ENCODE peak calls at places on chromosome X, in four cellular contexts. One of them, this sample, is unnamed. For H3K9me3, the result is how much of the 10 kb centered on the place peaks cover.

GRCh38 chrX:139112432-139112831 is 400.9 kb upstream of the FGF13 start:
- DNase-seq in thoracic aorta: no peak
- DNase-seq in fibroblast of lung: peak
- DNase-seq in transverse colon: no peak
- DNase-seq in this sample: no peak

GRCh38 chrX:103453655-103454054 is 65.6 kb downstream of the RAB40A start:
- DNase-seq in thoracic aorta: no peak
- DNase-seq in transverse colon: no peak
- DNase-seq in fibroblast of lung: peak
- DNase-seq in this sample: no peak

GRCh38 chrX:70219938-70220764 is 14.3 kb upstream of the AWAT1 start:
- DNase-seq in transverse colon: peak
- DNase-seq in fibroblast of lung: peak
- DNase-seq in thoracic aorta: no peak
- DNase-seq in this sample: peak

GRCh38 chrX:68508799-68509198 is 9.9 kb downstream of the YIPF6 start:
- DNase-seq in transverse colon: no peak
- DNase-seq in fibroblast of lung: no peak
- DNase-seq in thoracic aorta: no peak
- DNase-seq in this sample: no peak

GRCh38 chrX:3142259-3143042 is 101.2 kb downstream of the ARSF start:
- DNase-seq in transverse colon: no peak
- DNase-seq in thoracic aorta: no peak
- DNase-seq in fibroblast of lung: no peak
- DNase-seq in this sample: no peak

GRCh38 chrX:123590842-123591491 is 141.9 kb downstream of the THOC2 start:
- DNase-seq in fibroblast of lung: peak
- DNase-seq in thoracic aorta: no peak
- DNase-seq in transverse colon: no peak
- DNase-seq in this sample: no peak

GRCh38 chrX:108001218-108001814 is 19.1 kb upstream of the TEX13B start:
- DNase-seq in transverse colon: no peak
- DNase-seq in fibroblast of lung: peak
- DNase-seq in thoracic aorta: no peak
- DNase-seq in this sample: peak

GRCh38 chrX:139287155-139287924 is 243.2 kb upstream of the F9 start:
- DNase-seq in thoracic aorta: no peak
- DNase-seq in transverse colon: peak
- DNase-seq in fibroblast of lung: no peak
- DNase-seq in this sample: no peak

GRCh38 chrX:151825927-151826471 is 86.7 kb upstream of the MAGEA4 start:
- DNase-seq in transverse colon: no peak
- DNase-seq in thoracic aorta: no peak
- DNase-seq in fibroblast of lung: peak
- DNase-seq in this sample: peak

GRCh38 chrX:50691820-50692219 is 122.2 kb downstream of the SHROOM4 start:
- DNase-seq in thoracic aorta: no peak
- DNase-seq in fibroblast of lung: peak
- DNase-seq in transverse colon: no peak
- DNase-seq in this sample: no peak

GRCh38 chrX:38774249-38774648 is 27.0 kb upstream of the MID1IP1 start:
- DNase-seq in transverse colon: no peak
- DNase-seq in fibroblast of lung: no peak
- DNase-seq in thoracic aorta: no peak
- DNase-seq in this sample: no peak

GRCh38 chrX:13938766-13939530 is 90.7 kb downstream of the GEMIN8 start:
- DNase-seq in fibroblast of lung: no peak
- DNase-seq in transverse colon: no peak
- DNase-seq in thoracic aorta: no peak
- DNase-seq in this sample: no peak

GRCh38 chrX:56057325-56057724 is 174.8 kb upstream of the KLF8 start:
- DNase-seq in thoracic aorta: no peak
- DNase-seq in fibroblast of lung: no peak
- DNase-seq in transverse colon: no peak
- DNase-seq in this sample: no peak

GRCh38 chrX:108732630-108733321 is 3.6 kb downstream of the IRS4 start:
- DNase-seq in fibroblast of lung: no peak
- DNase-seq in thoracic aorta: no peak
- DNase-seq in transverse colon: no peak
- DNase-seq in this sample: no peak

GRCh38 chrX:47483310-47484268 is 567 bp upstream of the ZNF41 start:
- DNase-seq in fibroblast of lung: peak
- DNase-seq in transverse colon: peak
- DNase-seq in thoracic aorta: no peak
- DNase-seq in this sample: peak

GRCh38 chrX:10159069-10159468 is 2.3 kb downstream of the CLCN4 start:
- DNase-seq in transverse colon: no peak
- DNase-seq in thoracic aorta: no peak
- DNase-seq in fibroblast of lung: no peak
- DNase-seq in this sample: no peak

GRCh38 chrX:118392726-118393125 is 46.8 kb downstream of the WDR44 start:
- DNase-seq in fibroblast of lung: peak
- DNase-seq in transverse colon: no peak
- DNase-seq in thoracic aorta: no peak
- DNase-seq in this sample: no peak

GRCh38 chrX:155747520-155747919 is 133.6 kb upstream of the VAMP7 start:
- DNase-seq in transverse colon: peak
- DNase-seq in thoracic aorta: no peak
- DNase-seq in fibroblast of lung: no peak
- DNase-seq in this sample: no peak

GRCh38 chrX:39875834-39876625 is 221.7 kb downstream of the BCOR start:
- DNase-seq in fibroblast of lung: no peak
- DNase-seq in transverse colon: no peak
- DNase-seq in thoracic aorta: no peak
- DNase-seq in this sample: no peak

GRCh38 chrX:149961572-149961971 is 23.3 kb upstream of the EOLA2 start:
- DNase-seq in fibroblast of lung: no peak
- DNase-seq in thoracic aorta: no peak
- DNase-seq in transverse colon: no peak
- DNase-seq in this sample: no peak

GRCh38 chrX:101348452-101349222 is at the start of gene TIMM8A:
- DNase-seq in fibroblast of lung: peak
- DNase-seq in transverse colon: peak
- DNase-seq in thoracic aorta: peak
- DNase-seq in this sample: peak

GRCh38 chrX:2676794-2677675 is 14.1 kb upstream of the CD99 start:
- DNase-seq in thoracic aorta: no peak
- DNase-seq in transverse colon: no peak
- DNase-seq in fibroblast of lung: peak
- DNase-seq in this sample: no peak

GRCh38 chrX:130086414-130087207 is 23.7 kb downstream of the ELF4 start:
- DNase-seq in transverse colon: peak
- DNase-seq in fibroblast of lung: no peak
- DNase-seq in thoracic aorta: no peak
- DNase-seq in this sample: no peak

GRCh38 chrX:78321809-78322208 is 5.6 kb downstream of the CYSLTR1 start:
- DNase-seq in fibroblast of lung: no peak
- DNase-seq in thoracic aorta: no peak
- DNase-seq in transverse colon: peak
- DNase-seq in this sample: no peak

GRCh38 chrX:15334561-15334960 is 762 bp downstream of the PIGA start:
- DNase-seq in transverse colon: no peak
- DNase-seq in fibroblast of lung: no peak
- DNase-seq in thoracic aorta: no peak
- DNase-seq in this sample: no peak

GRCh38 chrX:96372313-96373046 is 312.2 kb upstream of the DIAPH2 start:
- DNase-seq in thoracic aorta: no peak
- DNase-seq in fibroblast of lung: peak
- DNase-seq in transverse colon: no peak
- DNase-seq in this sample: peak

GRCh38 chrX:46152756-46153155 is 392.5 kb downstream of the ZNF674 start:
- DNase-seq in thoracic aorta: no peak
- DNase-seq in fibroblast of lung: no peak
- DNase-seq in transverse colon: no peak
- DNase-seq in this sample: no peak

GRCh38 chrX:30593435-30594200 is 16.1 kb upstream of the TASL start:
- DNase-seq in fibroblast of lung: no peak
- DNase-seq in transverse colon: peak
- DNase-seq in thoracic aorta: no peak
- DNase-seq in this sample: peak

GRCh38 chrX:22118161-22118830 is 86.2 kb downstream of the PHEX start:
- DNase-seq in thoracic aorta: no peak
- DNase-seq in fibroblast of lung: no peak
- DNase-seq in transverse colon: no peak
- DNase-seq in this sample: no peak

GRCh38 chrX:21838937-21839333 is 482 bp upstream of the MBTPS2 start:
- DNase-seq in fibroblast of lung: peak
- DNase-seq in transverse colon: no peak
- DNase-seq in thoracic aorta: no peak
- DNase-seq in this sample: no peak

GRCh38 chrX:24117288-24117687 is 32.2 kb upstream of the ZFX start:
- DNase-seq in transverse colon: no peak
- DNase-seq in thoracic aorta: no peak
- DNase-seq in fibroblast of lung: peak
- DNase-seq in this sample: no peak

GRCh38 chrX:70044541-70045245 is 5.0 kb downstream of the AWAT2 start:
- DNase-seq in thoracic aorta: no peak
- DNase-seq in fibroblast of lung: peak
- DNase-seq in transverse colon: no peak
- DNase-seq in this sample: no peak

GRCh38 chrX:12977761-12978204 is 2.9 kb downstream of the TMSB4X start:
- DNase-seq in fibroblast of lung: no peak
- DNase-seq in thoracic aorta: no peak
- DNase-seq in transverse colon: no peak
- DNase-seq in this sample: no peak

GRCh38 chrX:85140963-85141362 is 102.6 kb downstream of the SATL1 start:
- DNase-seq in fibroblast of lung: no peak
- DNase-seq in thoracic aorta: no peak
- DNase-seq in transverse colon: no peak
- DNase-seq in this sample: no peak

GRCh38 chrX:111560801-111561200 is 49.4 kb downstream of the SERTM2 start:
- DNase-seq in fibroblast of lung: no peak
- DNase-seq in thoracic aorta: no peak
- DNase-seq in transverse colon: no peak
- DNase-seq in this sample: no peak

GRCh38 chrX:103510031-103510430 is 9.3 kb downstream of the RAB40A start:
- DNase-seq in thoracic aorta: no peak
- DNase-seq in fibroblast of lung: no peak
- DNase-seq in transverse colon: no peak
- DNase-seq in this sample: no peak

GRCh38 chrX:53013291-53013690 is 35.3 kb upstream of the GPR173 start:
- DNase-seq in transverse colon: no peak
- DNase-seq in fibroblast of lung: no peak
- DNase-seq in thoracic aorta: no peak
- DNase-seq in this sample: no peak

GRCh38 chrX:25640276-25640675 is 497.9 kb upstream of the MAGEB18 start:
- DNase-seq in thoracic aorta: no peak
- DNase-seq in transverse colon: no peak
- DNase-seq in fibroblast of lung: no peak
- DNase-seq in this sample: no peak

GRCh38 chrX:120453985-120454384 is 15.1 kb downstream of the LAMP2 start:
- DNase-seq in thoracic aorta: no peak
- DNase-seq in transverse colon: no peak
- DNase-seq in fibroblast of lung: no peak
- DNase-seq in this sample: no peak

GRCh38 chrX:120452131-120452530 is 17.0 kb downstream of the LAMP2 start:
- DNase-seq in transverse colon: no peak
- DNase-seq in thoracic aorta: no peak
- DNase-seq in fibroblast of lung: peak
- DNase-seq in this sample: peak

GRCh38 chrX:120446503-120446902 is 22.6 kb downstream of the LAMP2 start:
- DNase-seq in thoracic aorta: no peak
- DNase-seq in transverse colon: no peak
- DNase-seq in fibroblast of lung: peak
- DNase-seq in this sample: no peak

GRCh38 chrX:120450163-120450562 is 18.9 kb downstream of the LAMP2 start:
- DNase-seq in fibroblast of lung: peak
- DNase-seq in thoracic aorta: no peak
- DNase-seq in transverse colon: no peak
- DNase-seq in this sample: no peak
- TF ChIP-seq CTCF in fibroblast of lung: no peak
- TF ChIP-seq CTCF in thoracic aorta: no peak
- TF ChIP-seq CTCF in transverse colon: no peak
- TF ChIP-seq CTCF in this sample: no peak

GRCh38 chrX:146435472-146435871 is 374.1 kb upstream of the CXorf51B start:
- DNase-seq in transverse colon: no peak
- DNase-seq in fibroblast of lung: no peak
- DNase-seq in thoracic aorta: no peak
- DNase-seq in this sample: no peak
- H3K9me3 ChIP-seq in transverse colon: under half
- H3K9me3 ChIP-seq in fibroblast of lung: under half
- H3K9me3 ChIP-seq in thoracic aorta: under half
- H3K9me3 ChIP-seq in this sample: under half

DNA sequence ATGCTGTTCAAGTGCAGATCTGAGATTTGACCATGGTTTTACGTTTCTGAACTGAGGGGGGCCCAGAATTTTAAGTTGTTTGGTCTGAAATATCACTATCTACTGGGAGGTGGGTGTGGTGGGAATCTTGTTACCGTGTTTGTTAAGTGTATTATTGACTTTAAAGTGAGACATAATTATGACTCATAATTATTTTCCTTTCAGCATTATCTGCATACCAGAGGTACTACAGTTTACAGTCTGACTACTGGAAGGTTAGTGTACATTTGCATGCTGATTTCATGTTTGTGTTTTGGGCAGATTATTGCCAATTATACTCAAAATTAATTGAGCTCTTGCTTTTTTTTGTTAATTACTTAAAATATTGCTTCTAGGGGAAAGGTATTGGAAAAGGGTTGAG is 101.5 kb downstream of the KDM6A start:
- DNase-seq in thoracic aorta: no peak
- DNase-seq in transverse colon: no peak
- DNase-seq in fibroblast of lung: peak
- DNase-seq in this sample: no peak
- H3K4me3 ChIP-seq in thoracic aorta: no peak
- H3K4me3 ChIP-seq in transverse colon: no peak
- H3K4me3 ChIP-seq in fibroblast of lung: no peak
- H3K4me3 ChIP-seq in this sample: no peak

DNA sequence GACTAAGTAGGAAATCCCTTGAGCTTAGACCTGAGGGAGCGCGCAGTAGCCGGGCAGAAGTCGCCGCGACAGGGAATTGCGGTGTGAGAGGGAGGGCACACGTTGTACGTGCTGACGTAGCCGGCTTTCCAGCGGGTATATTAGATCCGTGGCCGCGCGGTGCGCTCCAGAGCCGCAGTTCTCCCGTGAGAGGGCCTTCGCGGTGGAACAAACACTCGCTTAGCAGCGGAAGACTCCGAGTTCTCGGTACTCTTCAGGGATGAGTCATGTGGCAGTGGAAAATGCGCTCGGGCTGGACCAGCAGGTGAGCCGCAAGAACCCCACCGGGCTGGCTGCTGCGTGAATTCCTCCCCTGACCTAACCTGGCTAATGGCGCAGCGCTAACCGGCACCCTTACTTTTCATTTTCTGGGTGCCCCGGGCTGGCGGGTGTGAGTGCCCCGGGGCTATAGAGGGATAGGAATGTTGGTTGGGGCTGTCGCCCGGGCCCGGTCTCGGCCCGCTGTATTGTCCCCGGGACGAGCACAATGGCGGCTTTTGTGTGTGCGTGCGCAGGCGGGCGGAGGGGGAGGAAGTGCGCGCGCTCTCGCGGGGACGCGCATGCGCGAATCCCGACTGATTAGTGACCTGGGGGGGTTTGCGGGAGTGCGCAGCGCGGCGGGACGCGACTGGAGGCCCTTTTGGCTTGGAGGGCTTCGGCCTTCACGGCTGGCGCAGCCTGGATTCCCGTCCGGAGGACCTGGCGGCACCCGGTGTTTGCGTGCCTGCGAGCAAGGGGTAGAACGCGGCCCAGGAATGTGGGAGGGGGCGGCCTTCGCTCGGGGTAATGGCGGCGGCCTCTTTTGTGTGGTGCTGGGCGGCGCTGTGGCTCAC is at the start of gene DDX3X:
- DNase-seq in transverse colon: peak
- DNase-seq in thoracic aorta: peak
- DNase-seq in fibroblast of lung: peak
- DNase-seq in this sample: peak
- TF ChIP-seq CTCF in transverse colon: no peak
- TF ChIP-seq CTCF in thoracic aorta: no peak
- TF ChIP-seq CTCF in fibroblast of lung: peak
- TF ChIP-seq CTCF in this sample: no peak

This sample was measured in Caco-2.